ENCODE peak calls at places on chromosome 1, in nine cellular contexts. X, Q, B, A, S, T, Y, L and J are unnamed samples.

GRCh38 chr1:9424278-9424677 is 115.0 kb upstream of the SLC25A33 start:
- DNase-seq in B (no peak), Y (no peak), L (no peak), Q (no peak), T (no peak), A (no peak), X (no peak), S (no peak), J (no peak)

GRCh38 chr1:63693956-63694607 is 79.7 kb upstream of the ROR1 start:
- DNase-seq in Q (no peak), T (no peak), B (no peak), A (peak), S (no peak), L (no peak), Y (no peak), X (no peak), J (no peak)

GRCh38 chr1:113073457-113073950 is 506 bp downstream of the LRIG2 start:
- DNase-seq in A (peak), Y (no peak), B (peak), T (peak), S (no peak), L (no peak), Q (no peak), X (no peak), J (no peak)

GRCh38 chr1:78047131-78047530 is 1.4 kb downstream of the GIPC2 start:
- DNase-seq in Y (no peak), T (no peak), X (no peak), B (no peak), S (no peak), Q (no peak), A (no peak), L (no peak), J (no peak)

GRCh38 chr1:178134061-178134460 is 40.2 kb downstream of the RASAL2 start:
- DNase-seq in Y (no peak), X (no peak), Q (no peak), T (no peak), S (peak), A (peak), B (no peak), L (no peak), J (peak)

GRCh38 chr1:203440780-203441179 is 34.8 kb upstream of the PRELP start:
- DNase-seq in L (no peak), T (peak), Y (no peak), B (no peak), Q (no peak), S (no peak), X (peak), A (peak), J (peak)

GRCh38 chr1:90710579-90711536 is 6.2 kb downstream of the BARHL2 start:
- DNase-seq in L (no peak), A (no peak), Y (no peak), Q (peak), S (no peak), T (no peak), X (no peak), B (no peak), J (no peak)

GRCh38 chr1:27868932-27869718 is 3.2 kb upstream of the THEMIS2 start:
- DNase-seq in A (no peak), S (no peak), X (peak), B (no peak), Q (no peak), L (no peak), Y (peak), T (peak), J (no peak)

GRCh38 chr1:183783896-183784637 is 20.9 kb upstream of the RGL1 start:
- DNase-seq in X (no peak), Q (no peak), S (no peak), T (no peak), Y (no peak), B (no peak), A (peak), L (no peak), J (no peak)

GRCh38 chr1:83791821-83792437 is 207.0 kb downstream of the TTLL7 start:
- DNase-seq in B (no peak), Y (no peak), T (no peak), X (no peak), Q (no peak), S (no peak), L (no peak), A (peak), J (no peak)

GRCh38 chr1:228849011-228849541 is 113.8 kb downstream of the RHOU start:
- DNase-seq in T (no peak), B (no peak), Y (no peak), S (no peak), Q (no peak), L (no peak), A (no peak), X (no peak), J (no peak)